ENCODE peak calls at places on chromosome 12, in six cellular contexts. One of them, this sample, is unnamed.

GRCh38 chr12:7923241-7924236 is 12.4 kb downstream of the SLC2A3 start:
- DNase-seq in heart left ventricle: no peak
- DNase-seq in activated gamma-delta T cell treated with Interleukin-2 at 50 U/mL for 16 hours: no peak
- DNase-seq in A549: no peak
- DNase-seq in NCI-H446: no peak
- DNase-seq in stimulated activated CD4-positive, alpha-beta T cell treated with anti-CD3 and anti-CD28 coated beads, TNF-alpha, amount 100 ng/mL, for 24 hours: no peak
- DNase-seq in this sample: no peak

GRCh38 chr12:59119676-59120075 is 199.4 kb upstream of the LRIG3 start:
- DNase-seq in heart left ventricle: no peak
- DNase-seq in A549: no peak
- DNase-seq in activated gamma-delta T cell treated with Interleukin-2 at 50 U/mL for 16 hours: no peak
- DNase-seq in NCI-H446: no peak
- DNase-seq in stimulated activated CD4-positive, alpha-beta T cell treated with anti-CD3 and anti-CD28 coated beads, TNF-alpha, amount 100 ng/mL, for 24 hours: no peak
- DNase-seq in this sample: no peak

GRCh38 chr12:5945071-5946008 is at the start of gene ANO2:
- DNase-seq in stimulated activated CD4-positive, alpha-beta T cell treated with anti-CD3 and anti-CD28 coated beads, TNF-alpha, amount 100 ng/mL, for 24 hours: no peak
- DNase-seq in heart left ventricle: no peak
- DNase-seq in A549: no peak
- DNase-seq in activated gamma-delta T cell treated with Interleukin-2 at 50 U/mL for 16 hours: no peak
- DNase-seq in NCI-H446: no peak
- DNase-seq in this sample: no peak

GRCh38 chr12:14769462-14769836 is 33.8 kb downstream of the WBP11 start:
- DNase-seq in NCI-H446: no peak
- DNase-seq in A549: peak; percentile 59
- DNase-seq in heart left ventricle: peak; percentile 27
- DNase-seq in activated gamma-delta T cell treated with Interleukin-2 at 50 U/mL for 16 hours: no peak
- DNase-seq in stimulated activated CD4-positive, alpha-beta T cell treated with anti-CD3 and anti-CD28 coated beads, TNF-alpha, amount 100 ng/mL, for 24 hours: no peak
- DNase-seq in this sample: no peak

GRCh38 chr12:131862994-131863710 is 31.3 kb upstream of the ULK1 start:
- DNase-seq in A549: peak; percentile 62
- DNase-seq in NCI-H446: no peak
- DNase-seq in heart left ventricle: no peak
- DNase-seq in stimulated activated CD4-positive, alpha-beta T cell treated with anti-CD3 and anti-CD28 coated beads, TNF-alpha, amount 100 ng/mL, for 24 hours: no peak
- DNase-seq in activated gamma-delta T cell treated with Interleukin-2 at 50 U/mL for 16 hours: no peak
- DNase-seq in this sample: no peak

GRCh38 chr12:17918013-17918412 is 172.0 kb downstream of the RERGL start:
- DNase-seq in NCI-H446: no peak
- DNase-seq in heart left ventricle: no peak
- DNase-seq in stimulated activated CD4-positive, alpha-beta T cell treated with anti-CD3 and anti-CD28 coated beads, TNF-alpha, amount 100 ng/mL, for 24 hours: no peak
- DNase-seq in A549: no peak
- DNase-seq in activated gamma-delta T cell treated with Interleukin-2 at 50 U/mL for 16 hours: no peak
- DNase-seq in this sample: no peak

GRCh38 chr12:131138638-131139362 is 185.1 kb downstream of the ADGRD1 start:
- DNase-seq in A549: no peak
- DNase-seq in NCI-H446: no peak
- DNase-seq in stimulated activated CD4-positive, alpha-beta T cell treated with anti-CD3 and anti-CD28 coated beads, TNF-alpha, amount 100 ng/mL, for 24 hours: no peak
- DNase-seq in activated gamma-delta T cell treated with Interleukin-2 at 50 U/mL for 16 hours: no peak
- DNase-seq in heart left ventricle: no peak
- DNase-seq in this sample: no peak

GRCh38 chr12:57454566-57455373 is at the start of gene INHBE:
- DNase-seq in A549: peak; percentile 82
- DNase-seq in heart left ventricle: no peak
- DNase-seq in activated gamma-delta T cell treated with Interleukin-2 at 50 U/mL for 16 hours: no peak
- DNase-seq in stimulated activated CD4-positive, alpha-beta T cell treated with anti-CD3 and anti-CD28 coated beads, TNF-alpha, amount 100 ng/mL, for 24 hours: no peak
- DNase-seq in NCI-H446: no peak
- DNase-seq in this sample: no peak

GRCh38 chr12:4539167-4539870 is 629 bp downstream of the RAD51AP1 start:
- DNase-seq in heart left ventricle: no peak
- DNase-seq in stimulated activated CD4-positive, alpha-beta T cell treated with anti-CD3 and anti-CD28 coated beads, TNF-alpha, amount 100 ng/mL, for 24 hours: no peak
- DNase-seq in A549: no peak
- DNase-seq in activated gamma-delta T cell treated with Interleukin-2 at 50 U/mL for 16 hours: no peak
- DNase-seq in NCI-H446: no peak
- DNase-seq in this sample: no peak

GRCh38 chr12:124395284-124395752 is 100.4 kb downstream of the RFLNA start:
- DNase-seq in NCI-H446: no peak
- DNase-seq in stimulated activated CD4-positive, alpha-beta T cell treated with anti-CD3 and anti-CD28 coated beads, TNF-alpha, amount 100 ng/mL, for 24 hours: no peak
- DNase-seq in activated gamma-delta T cell treated with Interleukin-2 at 50 U/mL for 16 hours: no peak
- DNase-seq in heart left ventricle: no peak
- DNase-seq in A549: peak; percentile 78
- DNase-seq in this sample: no peak

GRCh38 chr12:85807681-85808228 is 28.5 kb downstream of the RASSF9 start:
- DNase-seq in A549: no peak
- DNase-seq in heart left ventricle: no peak
- DNase-seq in activated gamma-delta T cell treated with Interleukin-2 at 50 U/mL for 16 hours: no peak
- DNase-seq in NCI-H446: no peak
- DNase-seq in stimulated activated CD4-positive, alpha-beta T cell treated with anti-CD3 and anti-CD28 coated beads, TNF-alpha, amount 100 ng/mL, for 24 hours: no peak
- DNase-seq in this sample: no peak

GRCh38 chr12:16788888-16789790 is 183.2 kb upstream of the LMO3 start:
- DNase-seq in heart left ventricle: no peak
- DNase-seq in NCI-H446: no peak
- DNase-seq in A549: no peak
- DNase-seq in activated gamma-delta T cell treated with Interleukin-2 at 50 U/mL for 16 hours: no peak
- DNase-seq in stimulated activated CD4-positive, alpha-beta T cell treated with anti-CD3 and anti-CD28 coated beads, TNF-alpha, amount 100 ng/mL, for 24 hours: no peak
- DNase-seq in this sample: no peak

GRCh38 chr12:105822131-105823103 is 316.3 kb downstream of the NUAK1 start:
- DNase-seq in heart left ventricle: no peak
- DNase-seq in stimulated activated CD4-positive, alpha-beta T cell treated with anti-CD3 and anti-CD28 coated beads, TNF-alpha, amount 100 ng/mL, for 24 hours: no peak
- DNase-seq in NCI-H446: no peak
- DNase-seq in A549: no peak
- DNase-seq in activated gamma-delta T cell treated with Interleukin-2 at 50 U/mL for 16 hours: no peak
- DNase-seq in this sample: no peak

GRCh38 chr12:5168148-5168547 is 124.5 kb downstream of the KCNA5 start:
- DNase-seq in stimulated activated CD4-positive, alpha-beta T cell treated with anti-CD3 and anti-CD28 coated beads, TNF-alpha, amount 100 ng/mL, for 24 hours: no peak
- DNase-seq in NCI-H446: no peak
- DNase-seq in activated gamma-delta T cell treated with Interleukin-2 at 50 U/mL for 16 hours: no peak
- DNase-seq in A549: no peak
- DNase-seq in heart left ventricle: no peak
- DNase-seq in this sample: no peak

GRCh38 chr12:5094986-5095385 is 51.3 kb downstream of the KCNA5 start:
- DNase-seq in stimulated activated CD4-positive, alpha-beta T cell treated with anti-CD3 and anti-CD28 coated beads, TNF-alpha, amount 100 ng/mL, for 24 hours: no peak
- DNase-seq in heart left ventricle: no peak
- DNase-seq in A549: no peak
- DNase-seq in NCI-H446: no peak
- DNase-seq in activated gamma-delta T cell treated with Interleukin-2 at 50 U/mL for 16 hours: no peak
- DNase-seq in this sample: no peak

GRCh38 chr12:26319511-26319910 is 124.1 kb downstream of the SSPN start:
- DNase-seq in stimulated activated CD4-positive, alpha-beta T cell treated with anti-CD3 and anti-CD28 coated beads, TNF-alpha, amount 100 ng/mL, for 24 hours: no peak
- DNase-seq in heart left ventricle: peak; percentile 55
- DNase-seq in A549: no peak
- DNase-seq in NCI-H446: no peak
- DNase-seq in activated gamma-delta T cell treated with Interleukin-2 at 50 U/mL for 16 hours: no peak
- DNase-seq in this sample: no peak

GRCh38 chr12:74728006-74728405 is 190.4 kb downstream of the ATXN7L3B start:
- DNase-seq in activated gamma-delta T cell treated with Interleukin-2 at 50 U/mL for 16 hours: no peak
- DNase-seq in heart left ventricle: no peak
- DNase-seq in NCI-H446: no peak
- DNase-seq in A549: no peak
- DNase-seq in stimulated activated CD4-positive, alpha-beta T cell treated with anti-CD3 and anti-CD28 coated beads, TNF-alpha, amount 100 ng/mL, for 24 hours: no peak
- DNase-seq in this sample: no peak

GRCh38 chr12:28893365-28893764 is 255.7 kb upstream of the FAR2 start:
- DNase-seq in NCI-H446: no peak
- DNase-seq in activated gamma-delta T cell treated with Interleukin-2 at 50 U/mL for 16 hours: no peak
- DNase-seq in stimulated activated CD4-positive, alpha-beta T cell treated with anti-CD3 and anti-CD28 coated beads, TNF-alpha, amount 100 ng/mL, for 24 hours: no peak
- DNase-seq in A549: no peak
- DNase-seq in heart left ventricle: no peak
- DNase-seq in this sample: no peak

GRCh38 chr12:4169959-4170358 is 103.6 kb upstream of the CCND2 start:
- DNase-seq in heart left ventricle: no peak
- DNase-seq in activated gamma-delta T cell treated with Interleukin-2 at 50 U/mL for 16 hours: no peak
- DNase-seq in A549: no peak
- DNase-seq in NCI-H446: no peak
- DNase-seq in stimulated activated CD4-positive, alpha-beta T cell treated with anti-CD3 and anti-CD28 coated beads, TNF-alpha, amount 100 ng/mL, for 24 hours: no peak
- DNase-seq in this sample: no peak

GRCh38 chr12:20097561-20097960 is 270.8 kb upstream of the PDE3A start:
- DNase-seq in heart left ventricle: no peak
- DNase-seq in stimulated activated CD4-positive, alpha-beta T cell treated with anti-CD3 and anti-CD28 coated beads, TNF-alpha, amount 100 ng/mL, for 24 hours: no peak
- DNase-seq in A549: no peak
- DNase-seq in activated gamma-delta T cell treated with Interleukin-2 at 50 U/mL for 16 hours: no peak
- DNase-seq in NCI-H446: no peak
- DNase-seq in this sample: no peak

GRCh38 chr12:51371295-51371953 is 19.8 kb downstream of the GALNT6 start:
- DNase-seq in stimulated activated CD4-positive, alpha-beta T cell treated with anti-CD3 and anti-CD28 coated beads, TNF-alpha, amount 100 ng/mL, for 24 hours: no peak
- DNase-seq in NCI-H446: peak; percentile 7
- DNase-seq in heart left ventricle: no peak
- DNase-seq in A549: peak; percentile 90
- DNase-seq in activated gamma-delta T cell treated with Interleukin-2 at 50 U/mL for 16 hours: no peak
- DNase-seq in this sample: no peak

GRCh38 chr12:118480235-118480634 is 103.9 kb downstream of the SUDS3 start:
- DNase-seq in activated gamma-delta T cell treated with Interleukin-2 at 50 U/mL for 16 hours: no peak
- DNase-seq in heart left ventricle: no peak
- DNase-seq in stimulated activated CD4-positive, alpha-beta T cell treated with anti-CD3 and anti-CD28 coated beads, TNF-alpha, amount 100 ng/mL, for 24 hours: no peak
- DNase-seq in NCI-H446: no peak
- DNase-seq in A549: no peak
- DNase-seq in this sample: no peak

GRCh38 chr12:116455540-116456306 is 103.5 kb upstream of the MAP1LC3B2 start:
- DNase-seq in activated gamma-delta T cell treated with Interleukin-2 at 50 U/mL for 16 hours: no peak
- DNase-seq in heart left ventricle: peak; percentile 81
- DNase-seq in stimulated activated CD4-positive, alpha-beta T cell treated with anti-CD3 and anti-CD28 coated beads, TNF-alpha, amount 100 ng/mL, for 24 hours: no peak
- DNase-seq in A549: peak; percentile 93
- DNase-seq in NCI-H446: no peak
- DNase-seq in this sample: no peak

GRCh38 chr12:124663206-124663605 is 95.8 kb upstream of the NCOR2 start:
- DNase-seq in heart left ventricle: no peak
- DNase-seq in NCI-H446: no peak
- DNase-seq in stimulated activated CD4-positive, alpha-beta T cell treated with anti-CD3 and anti-CD28 coated beads, TNF-alpha, amount 100 ng/mL, for 24 hours: no peak
- DNase-seq in A549: no peak
- DNase-seq in activated gamma-delta T cell treated with Interleukin-2 at 50 U/mL for 16 hours: no peak
- DNase-seq in this sample: no peak

GRCh38 chr12:113418213-113418879 is 3.8 kb upstream of the SDSL start:
- DNase-seq in heart left ventricle: no peak
- DNase-seq in activated gamma-delta T cell treated with Interleukin-2 at 50 U/mL for 16 hours: no peak
- DNase-seq in NCI-H446: no peak
- DNase-seq in A549: peak; percentile 89
- DNase-seq in stimulated activated CD4-positive, alpha-beta T cell treated with anti-CD3 and anti-CD28 coated beads, TNF-alpha, amount 100 ng/mL, for 24 hours: no peak
- DNase-seq in this sample: no peak

GRCh38 chr12:6828671-6829531 is 694 bp downstream of the P3H3 start:
- DNase-seq in A549: peak; percentile 47
- DNase-seq in NCI-H446: no peak
- DNase-seq in stimulated activated CD4-positive, alpha-beta T cell treated with anti-CD3 and anti-CD28 coated beads, TNF-alpha, amount 100 ng/mL, for 24 hours: no peak
- DNase-seq in activated gamma-delta T cell treated with Interleukin-2 at 50 U/mL for 16 hours: peak; percentile 26
- DNase-seq in heart left ventricle: no peak
- DNase-seq in this sample: peak; percentile 47

GRCh38 chr12:131164096-131164872 is 210.6 kb downstream of the ADGRD1 start:
- DNase-seq in stimulated activated CD4-positive, alpha-beta T cell treated with anti-CD3 and anti-CD28 coated beads, TNF-alpha, amount 100 ng/mL, for 24 hours: no peak
- DNase-seq in activated gamma-delta T cell treated with Interleukin-2 at 50 U/mL for 16 hours: no peak
- DNase-seq in heart left ventricle: no peak
- DNase-seq in A549: peak; percentile 35
- DNase-seq in NCI-H446: no peak
- DNase-seq in this sample: no peak

GRCh38 chr12:75692883-75693282 is 181.5 kb upstream of the KRR1 start:
- DNase-seq in activated gamma-delta T cell treated with Interleukin-2 at 50 U/mL for 16 hours: no peak
- DNase-seq in A549: no peak
- DNase-seq in stimulated activated CD4-positive, alpha-beta T cell treated with anti-CD3 and anti-CD28 coated beads, TNF-alpha, amount 100 ng/mL, for 24 hours: no peak
- DNase-seq in heart left ventricle: no peak
- DNase-seq in NCI-H446: no peak
- DNase-seq in this sample: no peak

GRCh38 chr12:6644257-6644596 is 3.0 kb downstream of the ACRBP start:
- DNase-seq in NCI-H446: no peak
- DNase-seq in activated gamma-delta T cell treated with Interleukin-2 at 50 U/mL for 16 hours: no peak
- DNase-seq in A549: no peak
- DNase-seq in heart left ventricle: no peak
- DNase-seq in stimulated activated CD4-positive, alpha-beta T cell treated with anti-CD3 and anti-CD28 coated beads, TNF-alpha, amount 100 ng/mL, for 24 hours: no peak
- DNase-seq in this sample: peak; percentile 74

This sample was measured in GDM1.